ENCODE peak calls at places on chromosomes 5 and 9, in seven cellular contexts. One of them, this sample, is unnamed. For H3K4me1 and H3K36me3, the result is how much of the 10 kb centered on the place peaks cover.

GRCh38 chr5:176639981-176640380 is 7.3 kb upstream of the TSPAN17 start:
- DNase-seq in left ventricle myocardium inferior: peak
- DNase-seq in kidney: no peak
- DNase-seq in colonic mucosa: no peak
- DNase-seq in psoas muscle: peak
- DNase-seq in PC-3: no peak
- DNase-seq in heart left ventricle: peak
- DNase-seq in this sample: peak

GRCh38 chr5:109374625-109375024 is 35.1 kb downstream of the PJA2 start:
- DNase-seq in left ventricle myocardium inferior: no peak
- DNase-seq in psoas muscle: no peak
- DNase-seq in kidney: no peak
- DNase-seq in PC-3: no peak
- DNase-seq in colonic mucosa: no peak
- DNase-seq in heart left ventricle: no peak
- DNase-seq in this sample: no peak

GRCh38 chr5:76980518-76981144 is 27.8 kb downstream of the CRHBP start:
- DNase-seq in kidney: no peak
- DNase-seq in left ventricle myocardium inferior: no peak
- DNase-seq in PC-3: no peak
- DNase-seq in psoas muscle: no peak
- DNase-seq in colonic mucosa: no peak
- DNase-seq in heart left ventricle: no peak
- DNase-seq in this sample: no peak

GRCh38 chr5:595285-595684 is 16.9 kb upstream of the CEP72 start:
- DNase-seq in psoas muscle: no peak
- DNase-seq in colonic mucosa: no peak
- DNase-seq in kidney: no peak
- DNase-seq in heart left ventricle: no peak
- DNase-seq in PC-3: no peak
- DNase-seq in left ventricle myocardium inferior: no peak
- DNase-seq in this sample: no peak

GRCh38 chr9:136085815-136086212 is 9.3 kb downstream of the NACC2 start:
- DNase-seq in left ventricle myocardium inferior: peak
- DNase-seq in kidney: peak
- DNase-seq in colonic mucosa: peak
- DNase-seq in psoas muscle: peak
- DNase-seq in PC-3: no peak
- DNase-seq in heart left ventricle: peak
- DNase-seq in this sample: peak

GRCh38 chr5:146283344-146283761 is 55.3 kb upstream of the POU4F3 start:
- DNase-seq in psoas muscle: no peak
- DNase-seq in left ventricle myocardium inferior: no peak
- DNase-seq in kidney: no peak
- DNase-seq in PC-3: peak
- DNase-seq in colonic mucosa: no peak
- DNase-seq in heart left ventricle: no peak
- DNase-seq in this sample: no peak

GRCh38 chr5:7638456-7638855 is 212.5 kb downstream of the CFAP90 start:
- DNase-seq in colonic mucosa: no peak
- DNase-seq in left ventricle myocardium inferior: no peak
- DNase-seq in heart left ventricle: no peak
- DNase-seq in psoas muscle: peak
- DNase-seq in PC-3: no peak
- DNase-seq in kidney: no peak
- DNase-seq in this sample: no peak

GRCh38 chr9:72464819-72465218 is 56.6 kb upstream of the TMC1 start:
- DNase-seq in colonic mucosa: no peak
- DNase-seq in heart left ventricle: no peak
- DNase-seq in PC-3: no peak
- DNase-seq in kidney: no peak
- DNase-seq in left ventricle myocardium inferior: no peak
- DNase-seq in psoas muscle: no peak
- DNase-seq in this sample: peak

GRCh38 chr5:54279960-54280359 is 30.4 kb downstream of the ARL15 start:
- DNase-seq in PC-3: no peak
- DNase-seq in colonic mucosa: no peak
- DNase-seq in psoas muscle: no peak
- DNase-seq in kidney: no peak
- DNase-seq in heart left ventricle: no peak
- DNase-seq in left ventricle myocardium inferior: no peak
- DNase-seq in this sample: no peak

GRCh38 chr9:95726756-95727155 is 148.7 kb upstream of the ERCC6L2 start:
- DNase-seq in colonic mucosa: no peak
- DNase-seq in psoas muscle: no peak
- DNase-seq in heart left ventricle: no peak
- DNase-seq in kidney: no peak
- DNase-seq in left ventricle myocardium inferior: no peak
- DNase-seq in PC-3: peak
- DNase-seq in this sample: no peak

GRCh38 chr5:78547171-78547570 is 101.4 kb downstream of the LHFPL2 start:
- DNase-seq in heart left ventricle: no peak
- DNase-seq in colonic mucosa: no peak
- DNase-seq in psoas muscle: no peak
- DNase-seq in PC-3: no peak
- DNase-seq in left ventricle myocardium inferior: no peak
- DNase-seq in kidney: no peak
- DNase-seq in this sample: peak

GRCh38 chr5:50886657-50887056 is 220.2 kb downstream of the PARP8 start:
- DNase-seq in heart left ventricle: no peak
- DNase-seq in colonic mucosa: no peak
- DNase-seq in psoas muscle: no peak
- DNase-seq in left ventricle myocardium inferior: no peak
- DNase-seq in kidney: no peak
- DNase-seq in PC-3: no peak
- DNase-seq in this sample: no peak

GRCh38 chr5:52998552-52999313 is 9.6 kb downstream of the ITGA2 start:
- DNase-seq in PC-3: no peak
- DNase-seq in psoas muscle: no peak
- DNase-seq in kidney: no peak
- DNase-seq in left ventricle myocardium inferior: no peak
- DNase-seq in heart left ventricle: no peak
- DNase-seq in colonic mucosa: no peak
- DNase-seq in this sample: no peak
- H3K4me1 ChIP-seq in PC-3: under half
- H3K4me1 ChIP-seq in psoas muscle: under half
- H3K4me1 ChIP-seq in kidney: under half
- H3K4me1 ChIP-seq in left ventricle myocardium inferior: under half
- H3K4me1 ChIP-seq in heart left ventricle: under half
- H3K4me1 ChIP-seq in colonic mucosa: under half
- H3K4me1 ChIP-seq in this sample: under half

DNA sequence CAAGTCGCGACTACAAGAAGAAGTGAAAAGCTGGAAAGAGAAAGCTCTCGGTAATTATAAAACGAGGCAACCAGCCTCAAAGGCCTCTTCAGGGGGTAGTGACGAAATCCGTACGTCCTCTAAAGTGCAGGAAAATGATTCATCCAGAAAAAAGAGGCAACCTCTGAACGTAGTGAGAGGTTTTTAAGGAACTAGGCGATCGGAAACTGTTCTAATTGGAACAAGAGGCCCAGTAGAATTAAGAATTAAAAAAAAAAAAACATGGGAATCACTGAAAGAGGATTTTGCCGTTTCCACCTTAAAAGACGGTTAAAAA is 1.0 kb downstream of the CSNK1A1 start:
- DNase-seq in kidney: no peak
- DNase-seq in colonic mucosa: no peak
- DNase-seq in left ventricle myocardium inferior: no peak
- DNase-seq in heart left ventricle: no peak
- DNase-seq in psoas muscle: no peak
- DNase-seq in PC-3: peak
- DNase-seq in this sample: no peak
- H3K36me3 ChIP-seq in kidney: under half
- H3K36me3 ChIP-seq in colonic mucosa: under half
- H3K36me3 ChIP-seq in left ventricle myocardium inferior: under half
- H3K36me3 ChIP-seq in heart left ventricle: under half
- H3K36me3 ChIP-seq in psoas muscle: under half
- H3K36me3 ChIP-seq in PC-3: under half
- H3K36me3 ChIP-seq in this sample: under half

GRCh38 chr9:123319541-123320339 is 36.3 kb upstream of the CRB2 start:
- DNase-seq in left ventricle myocardium inferior: no peak
- DNase-seq in kidney: peak
- DNase-seq in heart left ventricle: no peak
- DNase-seq in colonic mucosa: no peak
- DNase-seq in psoas muscle: no peak
- DNase-seq in PC-3: no peak
- DNase-seq in this sample: no peak

GRCh38 chr9:123323482-123324013 is 32.4 kb upstream of the CRB2 start:
- DNase-seq in PC-3: no peak
- DNase-seq in heart left ventricle: no peak
- DNase-seq in colonic mucosa: no peak
- DNase-seq in left ventricle myocardium inferior: no peak
- DNase-seq in psoas muscle: no peak
- DNase-seq in kidney: no peak
- DNase-seq in this sample: no peak

GRCh38 chr9:123322771-123323481 is 33.1 kb upstream of the CRB2 start:
- DNase-seq in PC-3: no peak
- DNase-seq in left ventricle myocardium inferior: no peak
- DNase-seq in heart left ventricle: no peak
- DNase-seq in colonic mucosa: no peak
- DNase-seq in psoas muscle: no peak
- DNase-seq in kidney: no peak
- DNase-seq in this sample: no peak

GRCh38 chr9:123320814-123321213 is 35.2 kb upstream of the CRB2 start:
- DNase-seq in PC-3: no peak
- DNase-seq in psoas muscle: no peak
- DNase-seq in colonic mucosa: no peak
- DNase-seq in left ventricle myocardium inferior: no peak
- DNase-seq in kidney: no peak
- DNase-seq in heart left ventricle: no peak
- DNase-seq in this sample: no peak

DNA sequence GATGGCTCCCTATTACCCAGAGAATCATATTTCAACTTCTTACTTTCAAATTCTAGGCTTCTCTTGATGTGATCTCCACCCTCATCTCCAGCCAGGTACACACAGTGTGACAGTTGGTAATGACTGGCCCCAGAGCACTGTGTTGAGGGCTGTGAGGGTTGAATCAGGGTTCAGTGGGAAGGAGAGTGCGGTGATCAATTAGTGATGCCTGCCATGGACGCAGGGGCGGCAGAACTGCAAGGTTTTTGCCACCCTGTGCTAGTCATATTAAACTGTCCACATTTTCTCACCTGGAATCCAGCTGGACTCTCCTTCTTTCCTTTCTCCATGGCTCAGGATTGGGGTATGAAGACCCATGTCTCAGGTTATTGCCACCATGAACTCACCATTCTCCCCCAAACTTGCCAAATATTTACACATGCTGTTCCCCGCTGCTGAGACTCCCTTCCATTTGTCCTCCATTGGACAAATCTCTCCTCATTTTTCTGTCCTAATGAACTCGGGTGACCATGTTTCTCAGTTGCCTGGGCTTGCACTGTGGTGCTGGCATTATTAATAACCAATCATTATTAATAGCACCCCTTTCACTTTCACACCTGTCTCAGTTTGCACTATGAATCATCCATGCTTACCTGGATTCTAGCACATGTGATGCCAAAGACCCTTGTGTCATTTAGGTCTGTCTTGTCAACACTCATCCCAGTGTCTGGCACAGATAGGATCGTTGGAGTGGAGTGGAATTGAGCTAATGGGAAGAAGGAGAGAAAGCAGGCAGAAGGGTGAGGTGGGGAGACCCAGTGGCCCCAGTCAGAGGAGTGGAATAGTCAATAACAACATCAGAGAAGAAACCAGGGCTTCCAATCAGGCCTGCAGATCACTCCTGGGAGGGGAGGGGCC is 33.9 kb upstream of the CRB2 start:
- DNase-seq in PC-3: no peak
- DNase-seq in psoas muscle: no peak
- DNase-seq in heart left ventricle: no peak
- DNase-seq in left ventricle myocardium inferior: no peak
- DNase-seq in colonic mucosa: no peak
- DNase-seq in kidney: no peak
- DNase-seq in this sample: no peak
- H3K4me1 ChIP-seq in PC-3: under half
- H3K4me1 ChIP-seq in psoas muscle: under half
- H3K4me1 ChIP-seq in heart left ventricle: under half
- H3K4me1 ChIP-seq in left ventricle myocardium inferior: under half
- H3K4me1 ChIP-seq in colonic mucosa: under half
- H3K4me1 ChIP-seq in kidney: under half
- H3K4me1 ChIP-seq in this sample: under half

DNA sequence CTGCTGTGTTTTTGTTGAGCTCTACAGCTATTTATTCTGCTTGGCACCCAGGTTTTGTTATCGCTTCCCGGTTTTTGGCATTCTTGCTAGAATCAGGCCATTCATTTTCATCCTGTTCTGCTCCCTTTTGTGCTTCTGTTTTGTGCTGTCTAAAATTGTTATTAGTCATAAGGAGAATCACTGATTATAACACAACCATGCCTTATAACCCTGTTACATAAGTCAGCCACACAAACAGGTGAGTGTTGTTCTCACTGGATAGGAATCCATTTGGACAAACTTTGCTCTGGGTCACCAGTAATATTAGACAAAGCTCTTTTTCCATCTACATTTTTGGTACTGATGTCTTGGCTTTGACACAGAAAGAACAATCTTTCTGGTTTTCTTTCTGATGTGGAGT is 622.8 kb downstream of the PSAT1 start:
- DNase-seq in kidney: no peak
- DNase-seq in heart left ventricle: no peak
- DNase-seq in PC-3: peak
- DNase-seq in colonic mucosa: no peak
- DNase-seq in psoas muscle: no peak
- DNase-seq in left ventricle myocardium inferior: no peak
- DNase-seq in this sample: no peak
- H3K36me3 ChIP-seq in kidney: under half
- H3K36me3 ChIP-seq in heart left ventricle: under half
- H3K36me3 ChIP-seq in PC-3: under half
- H3K36me3 ChIP-seq in colonic mucosa: under half
- H3K36me3 ChIP-seq in psoas muscle: under half
- H3K36me3 ChIP-seq in left ventricle myocardium inferior: under half
- H3K36me3 ChIP-seq in this sample: under half

This sample was measured in adrenal gland.